ENCODE peak calls at places on chromosome 7, in ten cellular contexts. One of them, this sample, is unnamed.

GRCh38 chr7:79506481-79506880 is 53.0 kb upstream of the MAGI2 start:
- DNase-seq in coronary artery: no peak
- DNase-seq in iPS DF 6.9: no peak
- DNase-seq in transverse colon: no peak
- DNase-seq in brain microvascular endothelial cell: peak; percentile 37
- DNase-seq in A549: peak; percentile 73
- DNase-seq in heart right ventricle: no peak
- DNase-seq in gastrocnemius medialis: no peak
- DNase-seq in fibroblast of pulmonary artery: peak; percentile 62
- DNase-seq in HFF-Myc: no peak
- DNase-seq in this sample: no peak

GRCh38 chr7:140512317-140513000 is 33.2 kb upstream of the MKRN1 start:
- DNase-seq in coronary artery: no peak
- DNase-seq in iPS DF 6.9: no peak
- DNase-seq in transverse colon: peak; percentile 96
- DNase-seq in brain microvascular endothelial cell: no peak
- DNase-seq in A549: peak; percentile 66
- DNase-seq in heart right ventricle: peak; percentile 52
- DNase-seq in gastrocnemius medialis: no peak
- DNase-seq in fibroblast of pulmonary artery: no peak
- DNase-seq in HFF-Myc: no peak
- DNase-seq in this sample: no peak

GRCh38 chr7:13802651-13803050 is 186.8 kb downstream of the ETV1 start:
- DNase-seq in coronary artery: no peak
- DNase-seq in iPS DF 6.9: no peak
- DNase-seq in transverse colon: no peak
- DNase-seq in brain microvascular endothelial cell: no peak
- DNase-seq in A549: no peak
- DNase-seq in heart right ventricle: no peak
- DNase-seq in gastrocnemius medialis: no peak
- DNase-seq in fibroblast of pulmonary artery: no peak
- DNase-seq in HFF-Myc: no peak
- DNase-seq in this sample: no peak

GRCh38 chr7:128084896-128085608 is 53.8 kb upstream of the LRRC4 start:
- DNase-seq in coronary artery: no peak
- DNase-seq in iPS DF 6.9: no peak
- DNase-seq in transverse colon: no peak
- DNase-seq in brain microvascular endothelial cell: no peak
- DNase-seq in A549: no peak
- DNase-seq in heart right ventricle: peak; percentile 50
- DNase-seq in gastrocnemius medialis: no peak
- DNase-seq in fibroblast of pulmonary artery: peak; percentile 40
- DNase-seq in HFF-Myc: no peak
- DNase-seq in this sample: no peak

GRCh38 chr7:16951483-16952080 is 69.8 kb upstream of the AGR3 start:
- DNase-seq in coronary artery: no peak
- DNase-seq in iPS DF 6.9: no peak
- DNase-seq in transverse colon: no peak
- DNase-seq in brain microvascular endothelial cell: no peak
- DNase-seq in A549: no peak
- DNase-seq in heart right ventricle: no peak
- DNase-seq in gastrocnemius medialis: no peak
- DNase-seq in fibroblast of pulmonary artery: no peak
- DNase-seq in HFF-Myc: no peak
- DNase-seq in this sample: no peak

GRCh38 chr7:135557455-135558336 is at the start of gene NUP205:
- DNase-seq in coronary artery: peak; percentile 83
- DNase-seq in iPS DF 6.9: peak; percentile 67
- DNase-seq in transverse colon: peak; percentile 65
- DNase-seq in brain microvascular endothelial cell: peak; percentile 71
- DNase-seq in A549: peak; percentile 88
- DNase-seq in heart right ventricle: peak; percentile 69
- DNase-seq in gastrocnemius medialis: peak; percentile 48
- DNase-seq in fibroblast of pulmonary artery: peak; percentile 90
- DNase-seq in HFF-Myc: peak; percentile 60
- DNase-seq in this sample: peak; percentile 88

GRCh38 chr7:149423441-149423970 is 37.4 kb downstream of the ZNF777 start:
- DNase-seq in coronary artery: no peak
- DNase-seq in iPS DF 6.9: no peak
- DNase-seq in transverse colon: no peak
- DNase-seq in brain microvascular endothelial cell: no peak
- DNase-seq in A549: no peak
- DNase-seq in heart right ventricle: peak; percentile 17
- DNase-seq in gastrocnemius medialis: no peak
- DNase-seq in fibroblast of pulmonary artery: no peak
- DNase-seq in HFF-Myc: no peak
- DNase-seq in this sample: no peak

GRCh38 chr7:152594801-152595200 is 81.1 kb downstream of the XRCC2 start:
- DNase-seq in coronary artery: no peak
- DNase-seq in iPS DF 6.9: no peak
- DNase-seq in transverse colon: no peak
- DNase-seq in brain microvascular endothelial cell: no peak
- DNase-seq in A549: no peak
- DNase-seq in heart right ventricle: no peak
- DNase-seq in gastrocnemius medialis: no peak
- DNase-seq in fibroblast of pulmonary artery: no peak
- DNase-seq in HFF-Myc: no peak
- DNase-seq in this sample: no peak

GRCh38 chr7:128031901-128032604 is 816 bp upstream of the LRRC4 start:
- DNase-seq in coronary artery: no peak
- DNase-seq in iPS DF 6.9: no peak
- DNase-seq in transverse colon: peak; percentile 33
- DNase-seq in brain microvascular endothelial cell: peak; percentile 88
- DNase-seq in A549: no peak
- DNase-seq in heart right ventricle: peak; percentile 51
- DNase-seq in gastrocnemius medialis: no peak
- DNase-seq in fibroblast of pulmonary artery: peak; percentile 92
- DNase-seq in HFF-Myc: peak; percentile 56
- DNase-seq in this sample: peak; percentile 78

GRCh38 chr7:122307228-122307619 is 2.7 kb upstream of the FEZF1 start:
- DNase-seq in coronary artery: no peak
- DNase-seq in iPS DF 6.9: no peak
- DNase-seq in transverse colon: no peak
- DNase-seq in brain microvascular endothelial cell: no peak
- DNase-seq in A549: no peak
- DNase-seq in heart right ventricle: no peak
- DNase-seq in gastrocnemius medialis: no peak
- DNase-seq in fibroblast of pulmonary artery: no peak
- DNase-seq in HFF-Myc: no peak
- DNase-seq in this sample: no peak

GRCh38 chr7:122304604-122304975 is at the start of gene FEZF1:
- DNase-seq in coronary artery: no peak
- DNase-seq in iPS DF 6.9: no peak
- DNase-seq in transverse colon: no peak
- DNase-seq in brain microvascular endothelial cell: no peak
- DNase-seq in A549: no peak
- DNase-seq in heart right ventricle: no peak
- DNase-seq in gastrocnemius medialis: no peak
- DNase-seq in fibroblast of pulmonary artery: peak; percentile 8
- DNase-seq in HFF-Myc: no peak
- DNase-seq in this sample: no peak

GRCh38 chr7:122306320-122307227 is 2.0 kb upstream of the FEZF1 start:
- DNase-seq in coronary artery: no peak
- DNase-seq in iPS DF 6.9: no peak
- DNase-seq in transverse colon: no peak
- DNase-seq in brain microvascular endothelial cell: no peak
- DNase-seq in A549: no peak
- DNase-seq in heart right ventricle: no peak
- DNase-seq in gastrocnemius medialis: no peak
- DNase-seq in fibroblast of pulmonary artery: no peak
- DNase-seq in HFF-Myc: no peak
- DNase-seq in this sample: no peak

GRCh38 chr7:122304996-122305421 is 459 bp upstream of the FEZF1 start:
- DNase-seq in coronary artery: no peak
- DNase-seq in iPS DF 6.9: no peak
- DNase-seq in transverse colon: no peak
- DNase-seq in brain microvascular endothelial cell: no peak
- DNase-seq in A549: no peak
- DNase-seq in heart right ventricle: no peak
- DNase-seq in gastrocnemius medialis: no peak
- DNase-seq in fibroblast of pulmonary artery: peak; percentile 17
- DNase-seq in HFF-Myc: no peak
- DNase-seq in this sample: no peak

GRCh38 chr7:122305475-122306319 is 1.1 kb upstream of the FEZF1 start:
- DNase-seq in coronary artery: no peak
- DNase-seq in iPS DF 6.9: no peak
- DNase-seq in transverse colon: no peak
- DNase-seq in brain microvascular endothelial cell: no peak
- DNase-seq in A549: peak; percentile 22
- DNase-seq in heart right ventricle: no peak
- DNase-seq in gastrocnemius medialis: no peak
- DNase-seq in fibroblast of pulmonary artery: peak; percentile 6
- DNase-seq in HFF-Myc: no peak
- DNase-seq in this sample: peak; percentile 71
- H3K4me3 ChIP-seq in coronary artery: peak overlapping the region; percentile 55
- H3K4me3 ChIP-seq in iPS DF 6.9: peak overlapping the region; percentile 36
- H3K4me3 ChIP-seq in transverse colon: peak overlapping the region; percentile 43
- H3K4me3 ChIP-seq in brain microvascular endothelial cell: no peak overlapping the region
- H3K4me3 ChIP-seq in A549: no peak overlapping the region
- H3K4me3 ChIP-seq in heart right ventricle: peak overlapping the region; percentile 39
- H3K4me3 ChIP-seq in gastrocnemius medialis: peak overlapping the region; percentile 47
- H3K4me3 ChIP-seq in fibroblast of pulmonary artery: no peak overlapping the region
- H3K4me3 ChIP-seq in HFF-Myc: no peak overlapping the region
- H3K4me3 ChIP-seq in this sample: no peak overlapping the region

DNA sequence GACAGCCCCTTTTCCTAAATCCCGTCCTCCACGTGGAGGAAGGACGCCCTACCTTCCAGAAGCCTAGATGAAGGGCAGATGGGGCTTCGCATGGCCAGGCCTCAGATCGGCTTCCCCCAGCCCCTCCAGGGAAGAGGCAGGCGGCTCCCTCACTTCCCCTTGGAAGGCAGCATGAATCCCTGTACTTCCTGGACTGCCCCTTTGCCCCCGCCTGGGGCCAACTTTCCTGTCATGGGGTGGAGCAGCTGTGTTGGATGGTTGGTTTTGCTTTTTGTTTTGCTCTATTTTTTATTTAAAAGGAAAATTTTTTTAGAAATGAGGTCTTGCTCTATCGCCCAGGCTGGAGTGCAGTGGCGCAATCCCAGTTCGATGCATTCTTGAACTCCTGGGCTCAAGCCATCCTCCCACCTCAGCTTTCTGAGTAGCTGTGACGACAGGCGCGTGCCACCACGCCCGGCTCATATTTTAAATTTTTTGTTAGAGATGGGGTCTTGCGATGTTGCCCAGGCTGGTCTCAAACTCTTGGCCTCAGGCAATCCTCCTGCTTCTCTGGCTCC is 27.2 kb downstream of the GTF2IRD1 start:
- DNase-seq in coronary artery: peak; percentile 86
- DNase-seq in iPS DF 6.9: no peak
- DNase-seq in transverse colon: peak; percentile 64
- DNase-seq in brain microvascular endothelial cell: peak; percentile 52
- DNase-seq in A549: peak; percentile 85
- DNase-seq in heart right ventricle: peak; percentile 37
- DNase-seq in gastrocnemius medialis: peak; percentile 65
- DNase-seq in fibroblast of pulmonary artery: peak; percentile 85
- DNase-seq in HFF-Myc: no peak
- DNase-seq in this sample: peak; percentile 73
- H3K4me3 ChIP-seq in coronary artery: peak overlapping the region; percentile 67
- H3K4me3 ChIP-seq in iPS DF 6.9: no peak overlapping the region
- H3K4me3 ChIP-seq in transverse colon: peak overlapping the region; percentile 45
- H3K4me3 ChIP-seq in brain microvascular endothelial cell: peak overlapping the region; percentile 15
- H3K4me3 ChIP-seq in A549: no peak overlapping the region
- H3K4me3 ChIP-seq in heart right ventricle: peak overlapping the region; percentile 64
- H3K4me3 ChIP-seq in gastrocnemius medialis: peak overlapping the region; percentile 54
- H3K4me3 ChIP-seq in fibroblast of pulmonary artery: peak overlapping the region; percentile 51
- H3K4me3 ChIP-seq in HFF-Myc: peak overlapping the region; percentile 38
- H3K4me3 ChIP-seq in this sample: no peak overlapping the region

GRCh38 chr7:1233328-1234048 is 816 bp downstream of the UNCX start:
- DNase-seq in coronary artery: no peak
- DNase-seq in iPS DF 6.9: no peak
- DNase-seq in transverse colon: no peak
- DNase-seq in brain microvascular endothelial cell: no peak
- DNase-seq in A549: peak; percentile 52
- DNase-seq in heart right ventricle: no peak
- DNase-seq in gastrocnemius medialis: no peak
- DNase-seq in fibroblast of pulmonary artery: no peak
- DNase-seq in HFF-Myc: no peak
- DNase-seq in this sample: peak; percentile 71
- H3K4me3 ChIP-seq in coronary artery: peak overlapping the region; percentile 14
- H3K4me3 ChIP-seq in iPS DF 6.9: no peak overlapping the region
- H3K4me3 ChIP-seq in transverse colon: no peak overlapping the region
- H3K4me3 ChIP-seq in brain microvascular endothelial cell: no peak overlapping the region
- H3K4me3 ChIP-seq in A549: peak overlapping the region; percentile 36
- H3K4me3 ChIP-seq in heart right ventricle: no peak overlapping the region
- H3K4me3 ChIP-seq in gastrocnemius medialis: no peak overlapping the region
- H3K4me3 ChIP-seq in fibroblast of pulmonary artery: no peak overlapping the region
- H3K4me3 ChIP-seq in HFF-Myc: no peak overlapping the region
- H3K4me3 ChIP-seq in this sample: no peak overlapping the region

GRCh38 chr7:104980969-104981670 is 32.9 kb upstream of the KMT2E start:
- DNase-seq in coronary artery: no peak
- DNase-seq in iPS DF 6.9: peak; percentile 13
- DNase-seq in transverse colon: no peak
- DNase-seq in brain microvascular endothelial cell: no peak
- DNase-seq in A549: peak; percentile 58
- DNase-seq in heart right ventricle: no peak
- DNase-seq in gastrocnemius medialis: no peak
- DNase-seq in fibroblast of pulmonary artery: peak; percentile 74
- DNase-seq in HFF-Myc: no peak
- DNase-seq in this sample: no peak

GRCh38 chr7:104976966-104977636 is 36.9 kb upstream of the KMT2E start:
- DNase-seq in coronary artery: no peak
- DNase-seq in iPS DF 6.9: no peak
- DNase-seq in transverse colon: no peak
- DNase-seq in brain microvascular endothelial cell: no peak
- DNase-seq in A549: no peak
- DNase-seq in heart right ventricle: no peak
- DNase-seq in gastrocnemius medialis: no peak
- DNase-seq in fibroblast of pulmonary artery: no peak
- DNase-seq in HFF-Myc: no peak
- DNase-seq in this sample: no peak

GRCh38 chr7:104980440-104980839 is 33.6 kb upstream of the KMT2E start:
- DNase-seq in coronary artery: no peak
- DNase-seq in iPS DF 6.9: no peak
- DNase-seq in transverse colon: no peak
- DNase-seq in brain microvascular endothelial cell: peak; percentile 62
- DNase-seq in A549: no peak
- DNase-seq in heart right ventricle: no peak
- DNase-seq in gastrocnemius medialis: no peak
- DNase-seq in fibroblast of pulmonary artery: peak; percentile 44
- DNase-seq in HFF-Myc: no peak
- DNase-seq in this sample: no peak

GRCh38 chr7:104979167-104979841 is 34.7 kb upstream of the KMT2E start:
- DNase-seq in coronary artery: no peak
- DNase-seq in iPS DF 6.9: peak; percentile 29
- DNase-seq in transverse colon: no peak
- DNase-seq in brain microvascular endothelial cell: peak; percentile 50
- DNase-seq in A549: no peak
- DNase-seq in heart right ventricle: no peak
- DNase-seq in gastrocnemius medialis: peak; percentile 52
- DNase-seq in fibroblast of pulmonary artery: peak; percentile 86
- DNase-seq in HFF-Myc: no peak
- DNase-seq in this sample: no peak

DNA sequence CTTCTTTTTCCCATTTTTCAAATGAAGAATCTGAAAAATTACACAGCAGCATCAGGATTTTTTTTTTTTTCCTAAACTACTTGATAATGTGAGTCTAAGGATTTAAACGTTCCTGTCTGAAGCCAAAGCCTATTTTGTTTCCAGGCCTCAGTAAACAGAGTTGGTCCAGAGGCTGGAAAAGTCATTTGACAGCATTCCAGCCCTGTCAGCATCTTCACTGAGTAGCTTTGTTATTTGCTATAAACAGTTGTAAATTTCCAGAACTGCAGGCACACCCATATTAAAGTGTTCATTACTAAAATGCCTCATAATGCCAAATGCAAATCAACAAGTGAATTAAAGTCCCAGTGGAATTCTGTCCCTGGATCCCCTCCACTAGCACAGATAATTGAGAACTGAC is 35.5 kb upstream of the KMT2E start:
- DNase-seq in coronary artery: no peak
- DNase-seq in iPS DF 6.9: no peak
- DNase-seq in transverse colon: no peak
- DNase-seq in brain microvascular endothelial cell: no peak
- DNase-seq in A549: no peak
- DNase-seq in heart right ventricle: no peak
- DNase-seq in gastrocnemius medialis: no peak
- DNase-seq in fibroblast of pulmonary artery: peak; percentile 55
- DNase-seq in HFF-Myc: no peak
- DNase-seq in this sample: no peak
- H3K4me3 ChIP-seq in coronary artery: no peak overlapping the region
- H3K4me3 ChIP-seq in iPS DF 6.9: no peak overlapping the region
- H3K4me3 ChIP-seq in transverse colon: no peak overlapping the region
- H3K4me3 ChIP-seq in brain microvascular endothelial cell: no peak overlapping the region
- H3K4me3 ChIP-seq in A549: no peak overlapping the region
- H3K4me3 ChIP-seq in heart right ventricle: no peak overlapping the region
- H3K4me3 ChIP-seq in gastrocnemius medialis: no peak overlapping the region
- H3K4me3 ChIP-seq in fibroblast of pulmonary artery: no peak overlapping the region
- H3K4me3 ChIP-seq in HFF-Myc: no peak overlapping the region
- H3K4me3 ChIP-seq in this sample: no peak overlapping the region

This sample was measured in aorta.